ENCODE peak calls at places on chromosome 9, in seven cellular contexts. One of them, this sample, is unnamed.
A peak's percentile ranks its signal among the peaks of the same experiment; 100 is the strongest.

GRCh38 chr9:118170032-118170955 is 466.1 kb downstream of the TLR4 start:
- DNase-seq in AG04449: no peak
- DNase-seq in OCI-LY7: peak; percentile 16
- DNase-seq in cardiac fibroblast: peak; percentile 51
- DNase-seq in NB4: peak; percentile 35
- DNase-seq in esophagus squamous epithelium: no peak
- DNase-seq in upper lobe of right lung: no peak
- DNase-seq in this sample: peak; percentile 33

GRCh38 chr9:4243113-4243512 is 56.8 kb downstream of the GLIS3 start:
- DNase-seq in AG04449: no peak
- DNase-seq in OCI-LY7: no peak
- DNase-seq in cardiac fibroblast: no peak
- DNase-seq in NB4: no peak
- DNase-seq in esophagus squamous epithelium: no peak
- DNase-seq in upper lobe of right lung: no peak
- DNase-seq in this sample: peak; percentile 14

GRCh38 chr9:5509573-5509972 is 758 bp upstream of the PDCD1LG2 start:
- DNase-seq in AG04449: peak; percentile 98
- DNase-seq in OCI-LY7: no peak
- DNase-seq in cardiac fibroblast: peak; percentile 99
- DNase-seq in NB4: no peak
- DNase-seq in esophagus squamous epithelium: no peak
- DNase-seq in upper lobe of right lung: no peak
- DNase-seq in this sample: no peak

GRCh38 chr9:91033802-91034201 is 232.2 kb downstream of the SYK start:
- DNase-seq in AG04449: no peak
- DNase-seq in OCI-LY7: peak; percentile 74
- DNase-seq in cardiac fibroblast: peak; percentile 22
- DNase-seq in NB4: peak; percentile 62
- DNase-seq in esophagus squamous epithelium: no peak
- DNase-seq in upper lobe of right lung: no peak
- DNase-seq in this sample: peak; percentile 74

GRCh38 chr9:136204838-136205706 is at the start of gene LHX3:
- DNase-seq in AG04449: no peak
- DNase-seq in OCI-LY7: no peak
- DNase-seq in cardiac fibroblast: no peak
- DNase-seq in NB4: no peak
- DNase-seq in esophagus squamous epithelium: no peak
- DNase-seq in upper lobe of right lung: no peak
- DNase-seq in this sample: no peak

GRCh38 chr9:95588724-95589282 is 72.0 kb upstream of the PTCH1 start:
- DNase-seq in AG04449: no peak
- DNase-seq in OCI-LY7: no peak
- DNase-seq in cardiac fibroblast: no peak
- DNase-seq in NB4: no peak
- DNase-seq in esophagus squamous epithelium: no peak
- DNase-seq in upper lobe of right lung: no peak
- DNase-seq in this sample: no peak

GRCh38 chr9:120348951-120349429 is 231.0 kb downstream of the CDK5RAP2 start:
- DNase-seq in AG04449: no peak
- DNase-seq in OCI-LY7: peak; percentile 45
- DNase-seq in cardiac fibroblast: peak; percentile 66
- DNase-seq in NB4: peak; percentile 52
- DNase-seq in esophagus squamous epithelium: no peak
- DNase-seq in upper lobe of right lung: no peak
- DNase-seq in this sample: peak; percentile 37

GRCh38 chr9:83622814-83623633 is at the start of gene IDNK:
- DNase-seq in AG04449: no peak
- DNase-seq in OCI-LY7: peak; percentile 77
- DNase-seq in cardiac fibroblast: peak; percentile 54
- DNase-seq in NB4: peak; percentile 67
- DNase-seq in esophagus squamous epithelium: no peak
- DNase-seq in upper lobe of right lung: peak; percentile 90
- DNase-seq in this sample: peak; percentile 75

GRCh38 chr9:109115931-109116541 is 3.7 kb downstream of the TMEM245 start:
- DNase-seq in AG04449: no peak
- DNase-seq in OCI-LY7: no peak
- DNase-seq in cardiac fibroblast: no peak
- DNase-seq in NB4: no peak
- DNase-seq in esophagus squamous epithelium: no peak
- DNase-seq in upper lobe of right lung: no peak
- DNase-seq in this sample: no peak

GRCh38 chr9:124357591-124358361 is 57.5 kb downstream of the PSMB7 start:
- DNase-seq in AG04449: no peak
- DNase-seq in OCI-LY7: peak; percentile 17
- DNase-seq in cardiac fibroblast: no peak
- DNase-seq in NB4: peak; percentile 49
- DNase-seq in esophagus squamous epithelium: no peak
- DNase-seq in upper lobe of right lung: no peak
- DNase-seq in this sample: peak; percentile 19

GRCh38 chr9:99169982-99170761 is 51.6 kb downstream of the ALG2 start:
- DNase-seq in AG04449: no peak
- DNase-seq in OCI-LY7: no peak
- DNase-seq in cardiac fibroblast: no peak
- DNase-seq in NB4: no peak
- DNase-seq in esophagus squamous epithelium: no peak
- DNase-seq in upper lobe of right lung: no peak
- DNase-seq in this sample: no peak

GRCh38 chr9:125985998-125986655 is 239.0 kb downstream of the PBX3 start:
- DNase-seq in AG04449: no peak
- DNase-seq in OCI-LY7: no peak
- DNase-seq in cardiac fibroblast: no peak
- DNase-seq in NB4: no peak
- DNase-seq in esophagus squamous epithelium: no peak
- DNase-seq in upper lobe of right lung: peak; percentile 43
- DNase-seq in this sample: no peak

GRCh38 chr9:5626727-5627634 is 1.9 kb upstream of the RIC1 start:
- DNase-seq in AG04449: peak; percentile 52
- DNase-seq in OCI-LY7: peak; percentile 98
- DNase-seq in cardiac fibroblast: peak; percentile 93
- DNase-seq in NB4: peak; percentile 99
- DNase-seq in esophagus squamous epithelium: no peak
- DNase-seq in upper lobe of right lung: no peak
- DNase-seq in this sample: peak; percentile 94

GRCh38 chr9:2943016-2943415 is 99.1 kb upstream of the PUM3 start:
- DNase-seq in AG04449: no peak
- DNase-seq in OCI-LY7: no peak
- DNase-seq in cardiac fibroblast: no peak
- DNase-seq in NB4: no peak
- DNase-seq in esophagus squamous epithelium: no peak
- DNase-seq in upper lobe of right lung: no peak
- DNase-seq in this sample: no peak

GRCh38 chr9:133487331-133487725 is 8.4 kb upstream of the SLC2A6 start:
- DNase-seq in AG04449: no peak
- DNase-seq in OCI-LY7: no peak
- DNase-seq in cardiac fibroblast: no peak
- DNase-seq in NB4: no peak
- DNase-seq in esophagus squamous epithelium: no peak
- DNase-seq in upper lobe of right lung: no peak
- DNase-seq in this sample: no peak

GRCh38 chr9:79221084-79221483 is 350.7 kb upstream of the TLE4 start:
- DNase-seq in AG04449: peak; percentile 73
- DNase-seq in OCI-LY7: no peak
- DNase-seq in cardiac fibroblast: peak; percentile 91
- DNase-seq in NB4: no peak
- DNase-seq in esophagus squamous epithelium: no peak
- DNase-seq in upper lobe of right lung: no peak
- DNase-seq in this sample: no peak

GRCh38 chr9:20558609-20559016 is 63.7 kb downstream of the MLLT3 start:
- DNase-seq in AG04449: peak; percentile 84
- DNase-seq in OCI-LY7: no peak
- DNase-seq in cardiac fibroblast: peak; percentile 95
- DNase-seq in NB4: peak; percentile 17
- DNase-seq in esophagus squamous epithelium: no peak
- DNase-seq in upper lobe of right lung: no peak
- DNase-seq in this sample: peak; percentile 65

GRCh38 chr9:12554636-12555035 is 138.5 kb upstream of the TYRP1 start:
- DNase-seq in AG04449: no peak
- DNase-seq in OCI-LY7: no peak
- DNase-seq in cardiac fibroblast: peak; percentile 1
- DNase-seq in NB4: peak; percentile 57
- DNase-seq in esophagus squamous epithelium: no peak
- DNase-seq in upper lobe of right lung: no peak
- DNase-seq in this sample: no peak

GRCh38 chr9:91422832-91423711 is 560 bp downstream of the NFIL3 start:
- DNase-seq in AG04449: no peak
- DNase-seq in OCI-LY7: peak; percentile 76
- DNase-seq in cardiac fibroblast: peak; percentile 84
- DNase-seq in NB4: peak; percentile 72
- DNase-seq in esophagus squamous epithelium: no peak
- DNase-seq in upper lobe of right lung: peak; percentile 85
- DNase-seq in this sample: peak; percentile 62

GRCh38 chr9:79962836-79963235 is 391.1 kb downstream of the TLE4 start:
- DNase-seq in AG04449: no peak
- DNase-seq in OCI-LY7: no peak
- DNase-seq in cardiac fibroblast: no peak
- DNase-seq in NB4: no peak
- DNase-seq in esophagus squamous epithelium: no peak
- DNase-seq in upper lobe of right lung: no peak
- DNase-seq in this sample: no peak

GRCh38 chr9:113875917-113876805 is at the start of gene ZNF618:
- DNase-seq in AG04449: no peak
- DNase-seq in OCI-LY7: peak; percentile 9
- DNase-seq in cardiac fibroblast: peak; percentile 16
- DNase-seq in NB4: peak; percentile 55
- DNase-seq in esophagus squamous epithelium: no peak
- DNase-seq in upper lobe of right lung: peak; percentile 68
- DNase-seq in this sample: peak; percentile 11

GRCh38 chr9:136084191-136084944 is 10.7 kb downstream of the NACC2 start:
- DNase-seq in AG04449: no peak
- DNase-seq in OCI-LY7: no peak
- DNase-seq in cardiac fibroblast: no peak
- DNase-seq in NB4: no peak
- DNase-seq in esophagus squamous epithelium: no peak
- DNase-seq in upper lobe of right lung: peak; percentile 59
- DNase-seq in this sample: no peak

GRCh38 chr9:33161011-33161588 is 6.0 kb downstream of the B4GALT1 start:
- DNase-seq in AG04449: peak; percentile 93
- DNase-seq in OCI-LY7: no peak
- DNase-seq in cardiac fibroblast: peak; percentile 97
- DNase-seq in NB4: peak; percentile 77
- DNase-seq in esophagus squamous epithelium: no peak
- DNase-seq in upper lobe of right lung: peak; percentile 87
- DNase-seq in this sample: peak; percentile 68

GRCh38 chr9:83119873-83120272 is 56.9 kb upstream of the RASEF start:
- DNase-seq in AG04449: no peak
- DNase-seq in OCI-LY7: no peak
- DNase-seq in cardiac fibroblast: no peak
- DNase-seq in NB4: no peak
- DNase-seq in esophagus squamous epithelium: no peak
- DNase-seq in upper lobe of right lung: no peak
- DNase-seq in this sample: no peak

GRCh38 chr9:131187957-131188356 is 62.6 kb downstream of the NUP214 start:
- DNase-seq in AG04449: no peak
- DNase-seq in OCI-LY7: no peak
- DNase-seq in cardiac fibroblast: no peak
- DNase-seq in NB4: no peak
- DNase-seq in esophagus squamous epithelium: no peak
- DNase-seq in upper lobe of right lung: no peak
- DNase-seq in this sample: peak; percentile 32
- H3K4me3 ChIP-seq in AG04449: no peak overlapping the region
- H3K4me3 ChIP-seq in OCI-LY7: no peak overlapping the region
- H3K4me3 ChIP-seq in cardiac fibroblast: no peak overlapping the region
- H3K4me3 ChIP-seq in NB4: no peak overlapping the region
- H3K4me3 ChIP-seq in esophagus squamous epithelium: no peak overlapping the region
- H3K4me3 ChIP-seq in upper lobe of right lung: no peak overlapping the region
- H3K4me3 ChIP-seq in this sample: no peak overlapping the region

DNA sequence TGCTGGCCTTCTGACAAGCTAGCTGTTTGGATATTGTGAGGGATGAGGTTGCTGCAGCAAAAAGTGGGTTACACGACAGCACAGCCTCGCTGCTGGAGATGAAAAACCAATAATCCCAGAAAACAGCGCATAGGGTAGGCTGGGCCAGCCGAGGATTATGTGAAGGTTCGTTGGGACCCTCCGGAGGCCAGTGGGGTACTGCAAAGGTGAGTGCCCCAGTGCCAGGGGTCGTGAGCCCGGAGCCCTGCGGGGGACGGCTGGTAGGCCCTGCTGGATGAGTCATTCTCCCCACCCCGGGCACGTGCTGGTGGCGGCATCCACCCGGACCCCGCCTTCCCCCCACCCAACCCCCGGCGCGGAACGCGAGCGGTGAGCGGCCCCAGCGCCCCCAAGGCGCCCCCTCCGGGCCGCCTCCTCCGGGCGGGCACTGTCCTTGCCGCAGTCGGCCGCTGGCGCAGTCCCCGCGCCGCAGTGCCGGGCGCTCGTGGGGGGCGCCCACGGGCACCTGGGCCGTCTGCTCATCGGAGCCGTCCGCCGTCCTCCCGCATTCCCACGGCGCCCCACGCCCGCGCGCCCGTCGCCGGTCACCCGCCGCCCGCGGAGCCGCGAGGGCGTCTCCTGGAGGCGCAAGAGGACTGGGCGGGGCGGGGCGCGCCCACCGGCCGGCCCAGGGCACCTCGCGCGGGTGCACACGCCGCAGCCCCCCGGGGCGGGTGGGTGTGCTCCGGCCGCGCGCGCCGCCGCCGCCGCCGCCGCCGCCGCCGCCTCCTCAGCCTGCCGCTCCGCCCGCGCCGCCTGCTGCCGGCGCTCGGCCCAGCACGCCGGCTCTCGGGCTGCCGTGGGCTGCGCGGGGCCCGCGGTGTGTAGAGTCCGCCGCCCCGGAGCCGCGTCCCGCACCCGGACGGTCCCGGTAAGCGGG is at the start of gene PHF24:
- DNase-seq in AG04449: no peak
- DNase-seq in OCI-LY7: no peak
- DNase-seq in cardiac fibroblast: no peak
- DNase-seq in NB4: no peak
- DNase-seq in esophagus squamous epithelium: no peak
- DNase-seq in upper lobe of right lung: no peak
- DNase-seq in this sample: peak; percentile 15
- TF ChIP-seq CTCF in AG04449: no peak
- TF ChIP-seq CTCF in OCI-LY7: no peak
- TF ChIP-seq CTCF in cardiac fibroblast: no peak
- TF ChIP-seq CTCF in NB4: no peak
- TF ChIP-seq CTCF in esophagus squamous epithelium: no peak
- TF ChIP-seq CTCF in upper lobe of right lung: no peak
- TF ChIP-seq CTCF in this sample: peak; percentile 17

DNA sequence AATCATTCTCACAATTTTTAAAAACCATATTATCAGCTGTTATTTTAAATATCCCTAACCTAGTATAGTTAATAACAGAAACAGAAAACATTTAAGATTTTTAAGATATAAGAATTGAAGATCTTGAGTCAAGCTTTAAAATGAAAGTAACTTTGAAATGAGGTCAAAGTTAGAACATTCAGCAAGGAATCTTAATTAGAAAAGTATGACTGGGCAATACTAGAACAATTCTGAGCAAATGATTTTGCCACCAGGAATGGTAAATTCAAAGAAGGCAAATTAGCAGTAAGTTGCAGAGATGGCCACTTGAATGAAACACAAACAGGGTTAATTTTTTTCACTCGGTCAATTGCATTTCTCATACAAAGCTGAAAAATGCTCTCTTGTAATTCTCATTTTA is 117.9 kb downstream of the NXNL2 start:
- DNase-seq in AG04449: no peak
- DNase-seq in OCI-LY7: no peak
- DNase-seq in cardiac fibroblast: peak; percentile 41
- DNase-seq in NB4: no peak
- DNase-seq in esophagus squamous epithelium: no peak
- DNase-seq in upper lobe of right lung: no peak
- DNase-seq in this sample: no peak
- H3K4me3 ChIP-seq in AG04449: peak overlapping the region; percentile 27
- H3K4me3 ChIP-seq in OCI-LY7: no peak overlapping the region
- H3K4me3 ChIP-seq in cardiac fibroblast: no peak overlapping the region
- H3K4me3 ChIP-seq in NB4: no peak overlapping the region
- H3K4me3 ChIP-seq in esophagus squamous epithelium: no peak overlapping the region
- H3K4me3 ChIP-seq in upper lobe of right lung: no peak overlapping the region
- H3K4me3 ChIP-seq in this sample: no peak overlapping the region

GRCh38 chr9:107288701-107289100 is 5.6 kb downstream of the RAD23B start:
- DNase-seq in AG04449: no peak
- DNase-seq in OCI-LY7: no peak
- DNase-seq in cardiac fibroblast: no peak
- DNase-seq in NB4: peak; percentile 42
- DNase-seq in esophagus squamous epithelium: no peak
- DNase-seq in upper lobe of right lung: no peak
- DNase-seq in this sample: no peak
- TF ChIP-seq CTCF in AG04449: no peak
- TF ChIP-seq CTCF in OCI-LY7: no peak
- TF ChIP-seq CTCF in cardiac fibroblast: no peak
- TF ChIP-seq CTCF in NB4: no peak
- TF ChIP-seq CTCF in esophagus squamous epithelium: no peak
- TF ChIP-seq CTCF in upper lobe of right lung: no peak
- TF ChIP-seq CTCF in this sample: no peak